ENCODE peak calls at places on chromosomes 7 and 10, in five cellular contexts. K is RKO; S is stimulated activated CD4-positive, alpha-beta T cell treated with anti-CD3 and anti-CD28 coated beads, Interleukin-1b, Interleukin-23, amount 100 ng/mL, for 4 hours; T is M059J; L is occipital lobe. D is an unnamed sample.

GRCh38 chr10:72058989-72059842 is 29.1 kb downstream of the SPOCK2 start:
- DNase-seq in K (no peak), S (peak), T (no peak), L (no peak), D (no peak)

GRCh38 chr7:35875292-35875691 is 74.4 kb downstream of the SEPTIN7 start:
- DNase-seq in K (no peak), S (no peak), T (no peak), L (no peak), D (no peak)

GRCh38 chr7:74317146-74317782 is 28.1 kb downstream of the CLIP2 start:
- DNase-seq in K (no peak), S (no peak), T (no peak), L (no peak), D (no peak)

GRCh38 chr10:120110196-120110595 is 217.7 kb downstream of the SEC23IP start:
- DNase-seq in K (no peak), S (no peak), T (no peak), L (no peak), D (no peak)

GRCh38 chr10:116007256-116007891 is 265.6 kb downstream of the GFRA1 start:
- DNase-seq in K (no peak), S (no peak), T (no peak), L (peak), D (no peak)

GRCh38 chr10:15363031-15363430 is 8.1 kb downstream of the FAM171A1 start:
- DNase-seq in K (no peak), S (no peak), T (peak), L (no peak), D (no peak)

GRCh38 chr7:101333912-101334311 is 12.3 kb upstream of the IFT22 start:
- DNase-seq in K (no peak), S (no peak), T (peak), L (no peak), D (no peak)

GRCh38 chr10:27225011-27225590 is 15.5 kb downstream of the ACBD5 start:
- DNase-seq in K (no peak), S (no peak), T (no peak), L (no peak), D (no peak)

GRCh38 chr10:25059990-25060389 is 43.6 kb downstream of the THNSL1 start:
- DNase-seq in K (peak), S (no peak), T (peak), L (peak), D (no peak)

GRCh38 chr7:2299131-2299829 is 15.0 kb downstream of the SNX8 start:
- DNase-seq in K (no peak), S (peak), T (no peak), L (no peak), D (no peak)

GRCh38 chr10:29784175-29784773 is 149.5 kb upstream of the SVIL start:
- DNase-seq in K (peak), S (no peak), T (peak), L (no peak), D (no peak)

GRCh38 chr7:65980478-65981250 is 1.3 kb downstream of the GUSB start:
- DNase-seq in K (peak), S (no peak), T (peak), L (no peak), D (peak)

GRCh38 chr10:93039721-93040120 is 20.9 kb upstream of the CYP26C1 start:
- DNase-seq in K (peak), S (no peak), T (peak), L (no peak), D (no peak)

GRCh38 chr10:124245191-124245590 is 151.8 kb upstream of the CHST15 start:
- DNase-seq in K (no peak), S (no peak), T (no peak), L (no peak), D (no peak)

GRCh38 chr10:13351340-13351915 is 3.3 kb upstream of the SEPHS1 start:
- DNase-seq in K (no peak), S (no peak), T (no peak), L (no peak), D (no peak)

GRCh38 chr10:124742418-124743187 is 1.6 kb downstream of the FAM53B start:
- DNase-seq in K (peak), S (no peak), T (no peak), L (peak), D (peak)

GRCh38 chr7:129258649-129259389 is 34.0 kb downstream of the AHCYL2 start:
- DNase-seq in K (no peak), S (no peak), T (peak), L (no peak), D (no peak)

GRCh38 chr10:22978287-22978686 is 50.4 kb downstream of the ARMC3 start:
- DNase-seq in K (no peak), S (no peak), T (no peak), L (no peak), D (no peak)

GRCh38 chr10:77267703-77268630 is 369.6 kb downstream of the KCNMA1 start:
- DNase-seq in K (no peak), S (no peak), T (no peak), L (no peak), D (no peak)

GRCh38 chr10:42960491-42961155 is 116.2 kb upstream of the RET start:
- DNase-seq in K (peak), S (no peak), T (peak), L (no peak), D (no peak)

GRCh38 chr10:101653536-101653935 is 41.4 kb downstream of the FBXW4 start:
- DNase-seq in K (no peak), S (no peak), T (no peak), L (no peak), D (no peak)

GRCh38 chr7:22657479-22657878 is 69.5 kb upstream of the IL6 start:
- DNase-seq in K (no peak), S (no peak), T (no peak), L (no peak), D (no peak)

GRCh38 chr7:36357054-36357453 is 32.6 kb upstream of the ANLN start:
- DNase-seq in K (no peak), S (no peak), T (no peak), L (no peak), D (no peak)

GRCh38 chr7:91135300-91135699 is 128.9 kb upstream of the FZD1 start:
- DNase-seq in K (no peak), S (no peak), T (no peak), L (no peak), D (no peak)

GRCh38 chr7:31735991-31736982 is 49.3 kb downstream of the PPP1R17 start:
- DNase-seq in K (peak), S (no peak), T (peak), L (peak), D (peak)

GRCh38 chr7:44461387-44461786 is 29.1 kb downstream of the NUDCD3 start:
- DNase-seq in K (peak), S (no peak), T (peak), L (no peak), D (no peak)

GRCh38 chr7:30491417-30491816 is 12.8 kb upstream of the NOD1 start:
- DNase-seq in K (no peak), S (no peak), T (no peak), L (no peak), D (no peak)

GRCh38 chr10:30591249-30591670 is 38.3 kb downstream of the LYZL2 start:
- DNase-seq in K (peak), S (peak), T (peak), L (no peak), D (peak)

GRCh38 chr10:102394801-102395676 is 466 bp upstream of the NFKB2 start:
- DNase-seq in K (peak), S (peak), T (peak), L (peak), D (peak)

GRCh38 chr7:6015917-6016652 is 7.0 kb downstream of the AIMP2 start:
- DNase-seq in K (peak), S (no peak), T (peak), L (no peak), D (no peak)

GRCh38 chr10:65544756-65545155 is 1381.1 kb upstream of the LRRTM3 start:
- DNase-seq in K (no peak), S (no peak), T (no peak), L (no peak), D (no peak)